ENCODE peak calls at places on chromosome 14, in six cellular contexts. One of them, this sample, is unnamed.

GRCh38 chr14:23112359-23113178 is 6.5 kb downstream of the CEBPE start:
- DNase-seq in stimulated activated CD4-positive, alpha-beta T cell treated with anti-CD3 and anti-CD28 coated beads, Interleukin-4, amount 100 ng/mL, for 4 hours: no peak
- DNase-seq in BJ: no peak
- DNase-seq in Kasumi-1: peak; percentile 89
- DNase-seq in astrocyte of the spinal cord: no peak
- DNase-seq in fibroblast of mammary gland: no peak
- DNase-seq in this sample: no peak

GRCh38 chr14:71231521-71232393 is 324.5 kb downstream of the PCNX1 start:
- DNase-seq in fibroblast of mammary gland: no peak
- DNase-seq in astrocyte of the spinal cord: no peak
- DNase-seq in Kasumi-1: peak; percentile 55
- DNase-seq in stimulated activated CD4-positive, alpha-beta T cell treated with anti-CD3 and anti-CD28 coated beads, Interleukin-4, amount 100 ng/mL, for 4 hours: no peak
- DNase-seq in BJ: no peak
- DNase-seq in this sample: no peak

GRCh38 chr14:50943261-50943942 is 881 bp downstream of the PYGL start:
- DNase-seq in BJ: no peak
- DNase-seq in Kasumi-1: peak; percentile 52
- DNase-seq in stimulated activated CD4-positive, alpha-beta T cell treated with anti-CD3 and anti-CD28 coated beads, Interleukin-4, amount 100 ng/mL, for 4 hours: no peak
- DNase-seq in fibroblast of mammary gland: peak; percentile 69
- DNase-seq in astrocyte of the spinal cord: no peak
- DNase-seq in this sample: no peak

GRCh38 chr14:58639842-58640484 is 2.2 kb downstream of the DACT1 start:
- DNase-seq in astrocyte of the spinal cord: peak; percentile 87
- DNase-seq in BJ: peak; percentile 66
- DNase-seq in Kasumi-1: peak; percentile 44
- DNase-seq in stimulated activated CD4-positive, alpha-beta T cell treated with anti-CD3 and anti-CD28 coated beads, Interleukin-4, amount 100 ng/mL, for 4 hours: no peak
- DNase-seq in fibroblast of mammary gland: peak; percentile 90
- DNase-seq in this sample: peak; percentile 49

GRCh38 chr14:95359974-95360826 is 40.5 kb upstream of the CLMN start:
- DNase-seq in Kasumi-1: no peak
- DNase-seq in BJ: no peak
- DNase-seq in fibroblast of mammary gland: no peak
- DNase-seq in stimulated activated CD4-positive, alpha-beta T cell treated with anti-CD3 and anti-CD28 coated beads, Interleukin-4, amount 100 ng/mL, for 4 hours: no peak
- DNase-seq in astrocyte of the spinal cord: no peak
- DNase-seq in this sample: no peak

GRCh38 chr14:58738876-58739275 is 101.1 kb downstream of the DACT1 start:
- DNase-seq in stimulated activated CD4-positive, alpha-beta T cell treated with anti-CD3 and anti-CD28 coated beads, Interleukin-4, amount 100 ng/mL, for 4 hours: no peak
- DNase-seq in BJ: no peak
- DNase-seq in astrocyte of the spinal cord: no peak
- DNase-seq in fibroblast of mammary gland: peak; percentile 83
- DNase-seq in Kasumi-1: no peak
- DNase-seq in this sample: no peak

GRCh38 chr14:64080452-64080851 is 213.7 kb downstream of the ESR2 start:
- DNase-seq in Kasumi-1: no peak
- DNase-seq in astrocyte of the spinal cord: no peak
- DNase-seq in BJ: no peak
- DNase-seq in stimulated activated CD4-positive, alpha-beta T cell treated with anti-CD3 and anti-CD28 coated beads, Interleukin-4, amount 100 ng/mL, for 4 hours: no peak
- DNase-seq in fibroblast of mammary gland: peak; percentile 16
- DNase-seq in this sample: no peak

GRCh38 chr14:23034498-23035302 is at the start of gene PSMB5:
- DNase-seq in astrocyte of the spinal cord: peak; percentile 97
- DNase-seq in Kasumi-1: no peak
- DNase-seq in stimulated activated CD4-positive, alpha-beta T cell treated with anti-CD3 and anti-CD28 coated beads, Interleukin-4, amount 100 ng/mL, for 4 hours: peak; percentile 74
- DNase-seq in BJ: peak; percentile 79
- DNase-seq in fibroblast of mammary gland: peak; percentile 95
- DNase-seq in this sample: peak; percentile 83

GRCh38 chr14:30796707-30797106 is 77.7 kb upstream of the COCH start:
- DNase-seq in Kasumi-1: no peak
- DNase-seq in BJ: no peak
- DNase-seq in fibroblast of mammary gland: no peak
- DNase-seq in stimulated activated CD4-positive, alpha-beta T cell treated with anti-CD3 and anti-CD28 coated beads, Interleukin-4, amount 100 ng/mL, for 4 hours: no peak
- DNase-seq in astrocyte of the spinal cord: no peak
- DNase-seq in this sample: no peak

GRCh38 chr14:75753696-75754095 is 92.7 kb downstream of the TTLL5 start:
- DNase-seq in BJ: no peak
- DNase-seq in fibroblast of mammary gland: no peak
- DNase-seq in Kasumi-1: no peak
- DNase-seq in stimulated activated CD4-positive, alpha-beta T cell treated with anti-CD3 and anti-CD28 coated beads, Interleukin-4, amount 100 ng/mL, for 4 hours: no peak
- DNase-seq in astrocyte of the spinal cord: no peak
- DNase-seq in this sample: no peak

This sample was measured in AG04450.